ENCODE peak calls at places on chromosomes 12 and 14, in eight cellular contexts. A, N, Y, K, G, X, H and F are unnamed samples.

GRCh38 chr12:132761032-132761910 is at the start of gene ANKLE2:
- DNase-seq in A (no peak), N (peak), Y (peak), K (no peak), G (peak), X (no peak), H (peak), F (peak)

GRCh38 chr14:80867091-80867490 is 74.4 kb downstream of the CEP128 start:
- DNase-seq in A (no peak), N (no peak), Y (no peak), K (no peak), G (no peak), X (no peak), H (no peak), F (no peak)

GRCh38 chr12:93884794-93885460 is 207.8 kb downstream of the CRADD start:
- DNase-seq in A (no peak), N (no peak), Y (no peak), K (no peak), G (no peak), X (no peak), H (no peak), F (no peak)

GRCh38 chr12:25957898-25958253 is 606 bp upstream of the RASSF8 start:
- DNase-seq in A (no peak), N (no peak), Y (no peak), K (no peak), G (no peak), X (no peak), H (no peak), F (no peak)

GRCh38 chr14:103522649-103523582 is at the start of gene CKB:
- DNase-seq in A (no peak), N (peak), Y (peak), K (peak), G (no peak), X (no peak), H (peak), F (no peak)

GRCh38 chr12:123431951-123432886 is 4.3 kb downstream of the RILPL2 start:
- DNase-seq in A (no peak), N (no peak), Y (no peak), K (no peak), G (no peak), X (no peak), H (peak), F (no peak)

GRCh38 chr14:38693423-38693822 is 409.6 kb downstream of the SEC23A start:
- DNase-seq in A (no peak), N (no peak), Y (no peak), K (no peak), G (no peak), X (no peak), H (no peak), F (no peak)

GRCh38 chr14:45267084-45267483 is 14.1 kb upstream of the MIS18BP1 start:
- DNase-seq in A (no peak), N (no peak), Y (no peak), K (no peak), G (no peak), X (no peak), H (no peak), F (no peak)

GRCh38 chr12:108696111-108696995 is 35.0 kb downstream of the CORO1C start:
- DNase-seq in A (no peak), N (no peak), Y (no peak), K (peak), G (no peak), X (no peak), H (no peak), F (no peak)

GRCh38 chr12:2856051-2856450 is 788 bp downstream of the TEX52 start:
- DNase-seq in A (no peak), N (no peak), Y (no peak), K (no peak), G (no peak), X (no peak), H (no peak), F (no peak)

GRCh38 chr12:128830505-128830893 is 6.7 kb upstream of the SLC15A4 start:
- DNase-seq in A (no peak), N (no peak), Y (no peak), K (no peak), G (no peak), X (no peak), H (no peak), F (no peak)

GRCh38 chr14:79016828-79017505 is 846.8 kb downstream of the NRXN3 start:
- DNase-seq in A (no peak), N (no peak), Y (no peak), K (no peak), G (peak), X (no peak), H (no peak), F (no peak)

GRCh38 chr12:106300761-106301160 is 1.8 kb upstream of the TCP11L2 start:
- DNase-seq in A (no peak), N (no peak), Y (no peak), K (no peak), G (peak), X (no peak), H (no peak), F (no peak)

GRCh38 chr12:109475993-109476806 is 900 bp downstream of the KCTD10 start:
- DNase-seq in A (no peak), N (no peak), Y (no peak), K (no peak), G (no peak), X (no peak), H (no peak), F (no peak)

GRCh38 chr14:100132161-100132902 is 27.1 kb downstream of the DEGS2 start:
- DNase-seq in A (no peak), N (peak), Y (no peak), K (no peak), G (no peak), X (no peak), H (no peak), F (no peak)

GRCh38 chr12:109561711-109562030 is 11.6 kb downstream of the MMAB start:
- DNase-seq in A (no peak), N (no peak), Y (no peak), K (no peak), G (no peak), X (no peak), H (no peak), F (no peak)

GRCh38 chr12:69901141-69901900 is 76.3 kb downstream of the MYRFL start:
- DNase-seq in A (no peak), N (no peak), Y (no peak), K (no peak), G (no peak), X (no peak), H (no peak), F (no peak)

GRCh38 chr12:105504286-105504685 is 173.8 kb downstream of the C12orf75 start:
- DNase-seq in A (no peak), N (no peak), Y (no peak), K (no peak), G (no peak), X (no peak), H (no peak), F (no peak)

GRCh38 chr12:49819786-49820185 is 8.4 kb downstream of the NCKAP5L start:
- DNase-seq in A (no peak), N (no peak), Y (no peak), K (no peak), G (no peak), X (no peak), H (no peak), F (no peak)

GRCh38 chr12:58540480-58541299 is 379.6 kb downstream of the LRIG3 start:
- DNase-seq in A (peak), N (no peak), Y (peak), K (peak), G (peak), X (peak), H (peak), F (no peak)

GRCh38 chr12:64080319-64081008 is 141.6 kb downstream of the KICS2 start:
- DNase-seq in A (peak), N (no peak), Y (no peak), K (peak), G (no peak), X (no peak), H (peak), F (no peak)

GRCh38 chr14:36604757-36605505 is 22.5 kb upstream of the NKX2-8 start:
- DNase-seq in A (peak), N (no peak), Y (no peak), K (peak), G (peak), X (peak), H (peak), F (no peak)

GRCh38 chr12:47757840-47758583 is 668 bp downstream of the RAPGEF3 start:
- DNase-seq in A (no peak), N (peak), Y (no peak), K (no peak), G (no peak), X (no peak), H (peak), F (no peak)
- TF ChIP-seq POLR2AphosphoS5 in A (no peak), N (no peak), Y (no peak), K (no peak), G (no peak), X (no peak), H (no peak), F (no peak)

DNA sequence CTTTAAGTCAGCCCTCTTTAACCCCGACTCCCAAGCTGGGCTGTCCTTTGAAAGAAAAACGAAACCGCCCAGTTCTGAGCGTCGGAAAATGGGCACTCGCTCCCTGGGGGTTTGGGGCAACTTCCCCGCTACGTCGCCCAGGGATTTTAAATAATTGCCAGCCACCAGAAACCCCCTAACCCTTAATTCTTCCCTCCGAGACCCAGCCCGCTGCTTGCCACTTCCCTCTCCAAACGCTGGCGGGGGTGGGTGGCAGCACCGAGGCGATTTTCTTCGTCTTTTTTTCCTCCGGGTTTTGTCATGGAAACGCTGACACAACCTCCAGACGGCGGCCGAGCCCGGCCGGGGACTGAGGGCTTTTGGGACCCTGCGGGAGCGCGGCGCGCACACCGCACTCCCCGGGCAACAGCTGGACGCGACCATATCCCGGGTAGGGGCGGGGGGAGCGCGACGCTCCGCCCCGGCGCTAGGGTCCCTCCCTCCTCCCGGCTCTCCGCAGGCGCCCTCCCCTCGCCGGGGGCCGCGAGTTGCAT is at the start of gene CHST11:
- DNase-seq in A (peak), N (peak), Y (peak), K (peak), G (no peak), X (no peak), H (peak), F (peak)
- TF ChIP-seq POLR2AphosphoS5 in A (peak), N (no peak), Y (no peak), K (peak), G (no peak), X (no peak), H (peak), F (no peak)

GRCh38 chr14:21263284-21264024 is 5.8 kb downstream of the HNRNPC start:
- DNase-seq in A (no peak), N (no peak), Y (no peak), K (no peak), G (no peak), X (no peak), H (no peak), F (no peak)
- TF ChIP-seq POLR2AphosphoS5 in A (no peak), N (no peak), Y (no peak), K (no peak), G (no peak), X (no peak), H (no peak), F (no peak)

DNA sequence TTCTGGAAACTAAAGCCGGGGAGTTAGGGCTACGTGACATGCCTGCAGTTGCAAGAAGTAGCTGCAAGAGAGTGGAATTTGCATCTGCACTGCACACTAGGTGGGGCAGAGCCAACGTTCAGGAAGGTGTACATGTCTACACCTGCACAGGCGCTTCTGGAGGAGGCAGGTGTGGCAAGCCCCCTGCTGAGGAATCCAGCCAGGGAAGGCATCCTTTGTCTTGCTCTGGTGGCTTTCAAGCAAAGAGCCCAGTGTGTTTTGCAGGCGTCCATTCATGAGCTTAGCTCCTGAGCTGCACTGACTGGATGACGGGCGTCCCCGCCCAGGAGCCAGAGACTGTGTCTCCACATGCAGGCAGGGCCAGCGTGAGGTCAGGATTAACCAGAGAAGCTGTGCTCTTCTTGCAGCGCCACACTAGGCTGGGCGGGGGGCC is 116.3 kb downstream of the ZFP36L1 start:
- DNase-seq in A (no peak), N (no peak), Y (no peak), K (peak), G (peak), X (no peak), H (peak), F (no peak)
- TF ChIP-seq POLR2AphosphoS5 in A (no peak), N (no peak), Y (no peak), K (peak), G (no peak), X (no peak), H (no peak), F (no peak)

DNA sequence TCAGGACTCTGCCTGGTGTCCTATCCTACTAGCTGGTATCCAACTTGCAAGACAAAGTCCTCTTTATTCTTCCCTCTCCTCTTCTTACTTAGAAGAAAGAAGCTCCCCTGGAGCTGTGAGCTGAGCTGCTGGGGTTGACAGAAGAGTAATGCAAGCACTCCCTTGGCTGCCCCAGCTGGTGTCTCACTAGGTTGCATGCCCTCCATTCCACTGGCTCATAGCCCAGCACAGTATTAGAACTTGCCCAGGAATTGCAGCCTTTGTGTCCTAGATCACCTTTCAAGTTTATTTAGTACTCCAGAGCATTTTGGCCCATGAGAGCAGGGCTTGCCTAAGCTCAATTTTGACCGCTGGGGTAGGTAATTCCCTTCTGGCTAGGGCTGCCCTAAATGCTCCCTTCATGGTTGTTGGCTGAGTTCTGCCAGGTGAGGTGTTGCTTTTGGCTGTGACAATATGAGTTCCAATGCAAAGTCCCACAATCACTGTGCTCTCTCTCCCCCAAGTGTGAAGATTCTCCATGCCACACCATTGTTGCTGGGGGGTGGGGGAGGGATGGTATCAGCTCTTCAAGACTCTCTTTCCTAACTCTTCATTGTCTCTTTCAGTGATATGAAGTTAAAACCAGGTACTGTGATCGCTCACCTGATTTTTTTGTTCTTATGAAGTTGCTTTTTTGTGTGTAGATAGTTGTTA is 317.4 kb upstream of the DDHD1 start:
- DNase-seq in A (no peak), N (no peak), Y (no peak), K (peak), G (peak), X (no peak), H (no peak), F (no peak)
- TF ChIP-seq POLR2AphosphoS5 in A (no peak), N (no peak), Y (no peak), K (peak), G (no peak), X (no peak), H (peak), F (no peak)

DNA sequence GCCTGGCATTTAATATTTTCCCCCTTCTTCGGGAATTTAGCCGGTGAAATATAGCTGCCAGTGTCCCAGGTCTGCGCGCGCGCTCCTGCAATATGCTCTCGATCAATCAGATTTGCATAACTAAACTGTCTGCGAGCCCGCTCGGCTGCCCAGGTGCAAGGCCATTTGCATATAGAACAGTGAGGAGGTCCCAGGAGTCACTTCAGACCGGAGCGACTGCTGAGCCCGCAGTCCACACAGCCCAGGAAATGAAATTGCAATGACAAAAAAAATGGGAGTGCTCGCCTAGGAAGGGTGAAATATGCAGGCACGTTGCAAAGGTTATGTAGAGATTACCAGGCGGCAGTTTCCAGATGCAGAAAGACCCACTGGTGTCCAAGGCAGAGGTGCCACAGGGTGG is 228.5 kb downstream of the VRK1 start:
- DNase-seq in A (no peak), N (no peak), Y (no peak), K (no peak), G (no peak), X (no peak), H (no peak), F (no peak)
- TF ChIP-seq POLR2AphosphoS5 in A (no peak), N (no peak), Y (no peak), K (no peak), G (no peak), X (no peak), H (no peak), F (no peak)

GRCh38 chr12:29796823-29797263 is 13.1 kb upstream of the TMTC1 start:
- DNase-seq in A (peak), N (no peak), Y (no peak), K (peak), G (no peak), X (peak), H (no peak), F (no peak)
- TF ChIP-seq POLR2AphosphoS5 in A (no peak), N (no peak), Y (no peak), K (peak), G (no peak), X (no peak), H (peak), F (no peak)

GRCh38 chr12:6280672-6281071 is 29.8 kb upstream of the PLEKHG6 start:
- DNase-seq in A (no peak), N (no peak), Y (no peak), K (no peak), G (no peak), X (no peak), H (no peak), F (no peak)

GRCh38 chr12:6279631-6280030 is 30.9 kb upstream of the PLEKHG6 start:
- DNase-seq in A (no peak), N (no peak), Y (no peak), K (no peak), G (no peak), X (no peak), H (no peak), F (no peak)

GRCh38 chr12:6279256-6279628 is 31.2 kb upstream of the PLEKHG6 start:
- DNase-seq in A (no peak), N (no peak), Y (no peak), K (no peak), G (no peak), X (no peak), H (no peak), F (no peak)

GRCh38 chr12:6281081-6281809 is 29.2 kb upstream of the PLEKHG6 start:
- DNase-seq in A (no peak), N (no peak), Y (no peak), K (no peak), G (no peak), X (no peak), H (no peak), F (no peak)

GRCh38 chr12:6280053-6280469 is 30.4 kb upstream of the PLEKHG6 start:
- DNase-seq in A (peak), N (no peak), Y (peak), K (peak), G (peak), X (peak), H (peak), F (no peak)
- TF ChIP-seq POLR2AphosphoS5 in A (peak), N (peak), Y (peak), K (peak), G (no peak), X (no peak), H (peak), F (no peak)

GRCh38 chr14:35402323-35403084 is 2.0 kb downstream of the NFKBIA start:
- DNase-seq in A (no peak), N (no peak), Y (no peak), K (no peak), G (no peak), X (no peak), H (no peak), F (no peak)
- TF ChIP-seq POLR2AphosphoS5 in A (no peak), N (peak), Y (no peak), K (no peak), G (peak), X (no peak), H (peak), F (peak)